ENCODE peak calls at places on chromosomes 4 and X, in five cellular contexts. E is K562, M is HCT116, T is HepG2, Q is GM12878. I is an unnamed sample.

GRCh38 chr4:122688529-122688928 is 44.0 kb upstream of the BBS12 start:
- DNase-seq in E (no peak), M (no peak), T (no peak), Q (no peak), I (no peak)

GRCh38 chr4:8173641-8174242 is 15.1 kb upstream of the ABLIM2 start:
- DNase-seq in E (no peak), M (no peak), T (no peak), Q (no peak), I (no peak)

GRCh38 chr4:71229477-71230257 is 109.2 kb upstream of the SLC4A4 start:
- DNase-seq in E (peak), M (peak), T (peak), Q (no peak), I (no peak)

GRCh38 chr4:73964862-73965611 is 16.8 kb downstream of the PF4 start:
- DNase-seq in E (no peak), M (peak), T (peak), Q (no peak), I (peak)

GRCh38 chr4:75037253-75037652 is 104.3 kb downstream of the PARM1 start:
- DNase-seq in E (no peak), M (no peak), T (no peak), Q (peak), I (no peak)

GRCh38 chr4:3280466-3280865 is 12.4 kb upstream of the RGS12 start:
- DNase-seq in E (no peak), M (no peak), T (no peak), Q (no peak), I (no peak)

GRCh38 chr4:147516133-147516532 is 35.2 kb downstream of the EDNRA start:
- DNase-seq in E (no peak), M (no peak), T (no peak), Q (no peak), I (no peak)

GRCh38 chr4:54063737-54064316 is 578 bp downstream of the CHIC2 start:
- DNase-seq in E (peak), M (no peak), T (peak), Q (no peak), I (no peak)

GRCh38 chr4:166421556-166422156 is 548.6 kb downstream of the TLL1 start:
- DNase-seq in E (no peak), M (no peak), T (no peak), Q (no peak), I (no peak)

GRCh38 chrX:40945366-40945713 is 139.9 kb upstream of the USP9X start:
- DNase-seq in E (peak), M (peak), T (no peak), Q (peak), I (no peak)

GRCh38 chr4:13892739-13893105 is 265.2 kb upstream of the BOD1L1 start:
- DNase-seq in E (no peak), M (no peak), T (no peak), Q (no peak), I (no peak)

GRCh38 chrX:120560405-120560841 is 339 bp downstream of the CUL4B start:
- DNase-seq in E (no peak), M (no peak), T (peak), Q (no peak), I (no peak)

GRCh38 chr4:148563684-148564083 is 121.5 kb upstream of the NR3C2 start:
- DNase-seq in E (no peak), M (no peak), T (no peak), Q (no peak), I (no peak)

GRCh38 chr4:140239311-140239710 is 85.3 kb upstream of the MAML3 start:
- DNase-seq in E (no peak), M (no peak), T (no peak), Q (no peak), I (no peak)

GRCh38 chr4:140242357-140243284 is 88.6 kb upstream of the MAML3 start:
- DNase-seq in E (no peak), M (no peak), T (no peak), Q (no peak), I (no peak)

GRCh38 chr4:140238353-140239041 is 84.5 kb upstream of the MAML3 start:
- DNase-seq in E (no peak), M (no peak), T (no peak), Q (no peak), I (peak)

GRCh38 chr4:140237616-140238352 is 83.8 kb upstream of the MAML3 start:
- DNase-seq in E (no peak), M (no peak), T (no peak), Q (no peak), I (peak)

DNA sequence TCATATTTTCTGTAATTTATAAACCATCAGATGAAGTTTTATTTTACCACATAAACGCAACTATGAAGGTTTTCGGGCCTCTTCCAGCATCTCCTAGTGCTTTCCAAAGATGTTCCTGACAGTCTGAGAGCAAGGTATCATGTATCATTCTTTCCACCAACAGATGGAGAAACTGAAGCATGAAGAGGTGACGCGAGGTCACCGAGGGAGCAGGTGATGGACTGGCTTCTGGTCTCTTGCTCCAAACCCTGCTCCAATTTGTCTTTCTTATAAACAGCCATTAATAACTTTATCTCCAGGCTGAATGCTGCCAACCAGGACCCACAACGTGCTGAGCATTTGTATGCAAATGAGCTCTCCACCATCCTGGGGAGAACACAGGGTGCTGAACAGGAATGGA is 86.3 kb upstream of the MAML3 start:
- DNase-seq in E (no peak), M (no peak), T (no peak), Q (no peak), I (no peak)
- H3K4me2 ChIP-seq in E (no peak), M (no peak), T (no peak), Q (no peak), I (no peak)

GRCh38 chr4:10667651-10668341 is 16.8 kb downstream of the CLNK start:
- DNase-seq in E (no peak), M (no peak), T (no peak), Q (no peak), I (no peak)

GRCh38 chr4:10661047-10661446 is 23.5 kb downstream of the CLNK start:
- DNase-seq in E (no peak), M (no peak), T (no peak), Q (no peak), I (no peak)

GRCh38 chr4:10662937-10663336 is 21.6 kb downstream of the CLNK start:
- DNase-seq in E (peak), M (no peak), T (no peak), Q (no peak), I (no peak)

GRCh38 chr4:10666616-10667015 is 18.0 kb downstream of the CLNK start:
- DNase-seq in E (no peak), M (no peak), T (no peak), Q (no peak), I (no peak)

DNA sequence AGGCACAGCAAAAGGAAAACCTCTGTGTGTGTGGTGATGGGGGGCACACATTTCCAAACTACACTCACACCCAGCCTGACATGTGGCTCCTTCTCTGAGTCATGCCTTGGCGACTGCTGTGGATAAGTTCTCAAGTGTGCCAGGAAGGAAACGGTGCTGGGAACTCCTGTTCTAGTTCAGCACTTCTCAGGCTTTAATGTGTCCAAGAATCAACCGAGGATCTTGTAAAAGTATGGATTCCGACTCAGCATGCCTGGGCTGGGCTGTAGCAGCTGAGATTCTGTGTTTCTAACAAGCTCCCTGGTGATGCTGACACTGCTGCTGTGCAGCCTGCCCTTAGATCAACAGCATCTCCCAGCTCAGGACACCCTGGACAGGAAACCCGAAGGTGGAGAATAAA is 20.2 kb downstream of the CLNK start:
- DNase-seq in E (no peak), M (no peak), T (no peak), Q (no peak), I (no peak)
- TF ChIP-seq SRF in E (no peak), M (no peak), T (no peak), Q (no peak), I (no peak)

DNA sequence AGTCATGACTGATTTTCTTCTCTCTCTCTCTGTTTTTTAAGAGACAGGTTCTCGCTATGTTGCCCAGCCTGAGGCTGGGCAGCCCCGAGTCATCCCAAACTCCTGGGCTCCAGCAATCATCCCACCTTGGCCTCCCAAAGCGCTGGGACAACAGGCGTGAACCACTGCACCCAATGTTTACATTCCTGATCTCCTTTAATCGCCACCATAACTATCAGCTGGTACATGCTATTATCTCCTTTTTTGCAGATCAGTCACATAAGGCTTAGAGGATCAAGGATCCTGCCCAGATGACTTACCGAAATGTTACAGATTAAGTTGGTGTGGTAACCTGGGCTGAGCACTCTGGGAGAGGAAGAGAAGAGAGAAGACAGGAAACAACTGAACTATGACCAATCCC is 1.5 kb upstream of the USP46 start:
- DNase-seq in E (no peak), M (no peak), T (no peak), Q (no peak), I (no peak)
- H3K4me2 ChIP-seq in E (no peak), M (peak), T (peak), Q (peak), I (peak)

GRCh38 chr4:63226236-63226635 is 1183.0 kb downstream of the TECRL start:
- DNase-seq in E (no peak), M (no peak), T (no peak), Q (no peak), I (no peak)
- TF ChIP-seq SRF in E (no peak), M (no peak), T (no peak), Q (no peak), I (no peak)

GRCh38 chr4:25755911-25756310 is 100.3 kb downstream of the SLC34A2 start:
- DNase-seq in E (no peak), M (no peak), T (no peak), Q (no peak), I (no peak)

GRCh38 chr4:25760048-25760447 is 102.7 kb downstream of the SEL1L3 start:
- DNase-seq in E (no peak), M (no peak), T (no peak), Q (no peak), I (no peak)

GRCh38 chr4:25756503-25756902 is 100.9 kb downstream of the SLC34A2 start:
- DNase-seq in E (no peak), M (no peak), T (peak), Q (no peak), I (no peak)

GRCh38 chr4:25759101-25759500 is 103.5 kb downstream of the SLC34A2 start:
- DNase-seq in E (no peak), M (no peak), T (no peak), Q (no peak), I (no peak)

GRCh38 chr4:25757452-25757851 is 101.8 kb downstream of the SLC34A2 start:
- DNase-seq in E (no peak), M (no peak), T (no peak), Q (no peak), I (no peak)
- H3K4me2 ChIP-seq in E (no peak), M (no peak), T (no peak), Q (no peak), I (no peak)